ENCODE peak calls at places on chromosomes 11 and 22, in nine cellular contexts. One of them, this sample, is unnamed. For H3K36me3 and H3K4me1, the result is how much of the 10 kb centered on the place peaks cover.

GRCh38 chr22:27212617-27213177 is 555.3 kb downstream of the MIAT start:
- DNase-seq in fibroblast of lung: peak
- DNase-seq in mucosa of descending colon: no peak
- DNase-seq in pancreas: no peak
- DNase-seq in sigmoid colon: peak
- DNase-seq in breast epithelium: no peak
- DNase-seq in lower lobe of right lung: no peak
- DNase-seq in neuronal stem cell: no peak
- DNase-seq in HAP-1: peak
- DNase-seq in this sample: no peak

GRCh38 chr22:29202231-29203192 is 3.2 kb upstream of the EMID1 start:
- DNase-seq in lower lobe of right lung: peak
- DNase-seq in mucosa of descending colon: peak
- DNase-seq in neuronal stem cell: no peak
- DNase-seq in pancreas: peak
- DNase-seq in breast epithelium: no peak
- DNase-seq in HAP-1: no peak
- DNase-seq in fibroblast of lung: peak
- DNase-seq in sigmoid colon: no peak
- DNase-seq in this sample: peak

GRCh38 chr11:117438371-117439000 is 110.8 kb downstream of the CEP164 start:
- DNase-seq in pancreas: no peak
- DNase-seq in lower lobe of right lung: no peak
- DNase-seq in HAP-1: no peak
- DNase-seq in mucosa of descending colon: no peak
- DNase-seq in sigmoid colon: no peak
- DNase-seq in neuronal stem cell: no peak
- DNase-seq in fibroblast of lung: peak
- DNase-seq in breast epithelium: no peak
- DNase-seq in this sample: no peak

GRCh38 chr11:134034496-134035381 is 34.1 kb upstream of the JAM3 start:
- DNase-seq in fibroblast of lung: peak
- DNase-seq in neuronal stem cell: no peak
- DNase-seq in pancreas: peak
- DNase-seq in breast epithelium: peak
- DNase-seq in lower lobe of right lung: no peak
- DNase-seq in HAP-1: no peak
- DNase-seq in mucosa of descending colon: peak
- DNase-seq in sigmoid colon: no peak
- DNase-seq in this sample: no peak

GRCh38 chr11:83666149-83666548 is 380.0 kb upstream of the CCDC90B start:
- DNase-seq in HAP-1: no peak
- DNase-seq in breast epithelium: no peak
- DNase-seq in mucosa of descending colon: no peak
- DNase-seq in neuronal stem cell: no peak
- DNase-seq in fibroblast of lung: peak
- DNase-seq in lower lobe of right lung: no peak
- DNase-seq in sigmoid colon: no peak
- DNase-seq in pancreas: no peak
- DNase-seq in this sample: no peak

GRCh38 chr11:23497040-23497439 is 636.8 kb upstream of the CCDC179 start:
- DNase-seq in fibroblast of lung: no peak
- DNase-seq in breast epithelium: no peak
- DNase-seq in sigmoid colon: no peak
- DNase-seq in neuronal stem cell: no peak
- DNase-seq in HAP-1: no peak
- DNase-seq in lower lobe of right lung: no peak
- DNase-seq in mucosa of descending colon: no peak
- DNase-seq in pancreas: no peak
- DNase-seq in this sample: no peak

GRCh38 chr11:112874959-112875358 is 86.3 kb upstream of the NCAM1 start:
- DNase-seq in fibroblast of lung: no peak
- DNase-seq in neuronal stem cell: no peak
- DNase-seq in pancreas: no peak
- DNase-seq in sigmoid colon: no peak
- DNase-seq in HAP-1: no peak
- DNase-seq in breast epithelium: no peak
- DNase-seq in lower lobe of right lung: no peak
- DNase-seq in mucosa of descending colon: no peak
- DNase-seq in this sample: no peak

GRCh38 chr22:40414838-40415505 is 44.6 kb downstream of the SGSM3 start:
- DNase-seq in breast epithelium: no peak
- DNase-seq in mucosa of descending colon: no peak
- DNase-seq in sigmoid colon: no peak
- DNase-seq in lower lobe of right lung: peak
- DNase-seq in pancreas: no peak
- DNase-seq in fibroblast of lung: no peak
- DNase-seq in neuronal stem cell: no peak
- DNase-seq in HAP-1: no peak
- DNase-seq in this sample: no peak

GRCh38 chr11:65899356-65900124 is 648 bp downstream of the FOSL1 start:
- DNase-seq in HAP-1: no peak
- DNase-seq in mucosa of descending colon: peak
- DNase-seq in sigmoid colon: peak
- DNase-seq in breast epithelium: no peak
- DNase-seq in neuronal stem cell: no peak
- DNase-seq in fibroblast of lung: peak
- DNase-seq in pancreas: peak
- DNase-seq in lower lobe of right lung: peak
- DNase-seq in this sample: no peak

GRCh38 chr11:44737222-44737621 is 10.5 kb downstream of the TSPAN18 start:
- DNase-seq in neuronal stem cell: no peak
- DNase-seq in mucosa of descending colon: no peak
- DNase-seq in HAP-1: no peak
- DNase-seq in fibroblast of lung: no peak
- DNase-seq in breast epithelium: no peak
- DNase-seq in lower lobe of right lung: no peak
- DNase-seq in pancreas: no peak
- DNase-seq in sigmoid colon: peak
- DNase-seq in this sample: no peak

GRCh38 chr11:32706985-32707736 is 87.3 kb downstream of the CCDC73 start:
- DNase-seq in neuronal stem cell: no peak
- DNase-seq in lower lobe of right lung: no peak
- DNase-seq in mucosa of descending colon: no peak
- DNase-seq in fibroblast of lung: peak
- DNase-seq in breast epithelium: no peak
- DNase-seq in pancreas: no peak
- DNase-seq in HAP-1: no peak
- DNase-seq in sigmoid colon: no peak
- DNase-seq in this sample: no peak

GRCh38 chr11:37861671-37862070 is 1263.6 kb upstream of the RAG2 start:
- DNase-seq in fibroblast of lung: no peak
- DNase-seq in neuronal stem cell: no peak
- DNase-seq in lower lobe of right lung: no peak
- DNase-seq in breast epithelium: no peak
- DNase-seq in pancreas: no peak
- DNase-seq in mucosa of descending colon: no peak
- DNase-seq in sigmoid colon: no peak
- DNase-seq in HAP-1: no peak
- DNase-seq in this sample: no peak

GRCh38 chr11:9315078-9315688 is 790 bp upstream of the TMEM41B start:
- DNase-seq in lower lobe of right lung: peak
- DNase-seq in neuronal stem cell: no peak
- DNase-seq in HAP-1: no peak
- DNase-seq in breast epithelium: no peak
- DNase-seq in pancreas: no peak
- DNase-seq in fibroblast of lung: peak
- DNase-seq in mucosa of descending colon: no peak
- DNase-seq in sigmoid colon: no peak
- DNase-seq in this sample: no peak

GRCh38 chr11:93528757-93529639 is 14.2 kb downstream of the SMCO4 start:
- DNase-seq in fibroblast of lung: no peak
- DNase-seq in HAP-1: no peak
- DNase-seq in mucosa of descending colon: no peak
- DNase-seq in neuronal stem cell: no peak
- DNase-seq in lower lobe of right lung: no peak
- DNase-seq in sigmoid colon: no peak
- DNase-seq in pancreas: no peak
- DNase-seq in breast epithelium: no peak
- DNase-seq in this sample: no peak

GRCh38 chr11:77179048-77179447 is 51.0 kb downstream of the MYO7A start:
- DNase-seq in HAP-1: no peak
- DNase-seq in breast epithelium: no peak
- DNase-seq in fibroblast of lung: no peak
- DNase-seq in lower lobe of right lung: no peak
- DNase-seq in neuronal stem cell: no peak
- DNase-seq in sigmoid colon: no peak
- DNase-seq in pancreas: peak
- DNase-seq in mucosa of descending colon: peak
- DNase-seq in this sample: no peak

GRCh38 chr11:128764617-128765095 is 70.8 kb downstream of the FLI1 start:
- DNase-seq in sigmoid colon: no peak
- DNase-seq in HAP-1: no peak
- DNase-seq in lower lobe of right lung: peak
- DNase-seq in fibroblast of lung: no peak
- DNase-seq in neuronal stem cell: no peak
- DNase-seq in pancreas: peak
- DNase-seq in mucosa of descending colon: no peak
- DNase-seq in breast epithelium: no peak
- DNase-seq in this sample: no peak

GRCh38 chr11:76659672-76660532 is 10.6 kb downstream of the LRRC32 start:
- DNase-seq in fibroblast of lung: no peak
- DNase-seq in lower lobe of right lung: peak
- DNase-seq in breast epithelium: peak
- DNase-seq in mucosa of descending colon: no peak
- DNase-seq in HAP-1: no peak
- DNase-seq in pancreas: no peak
- DNase-seq in neuronal stem cell: no peak
- DNase-seq in sigmoid colon: peak
- DNase-seq in this sample: no peak

GRCh38 chr11:61594907-61595257 is 14.0 kb upstream of the SYT7 start:
- DNase-seq in mucosa of descending colon: no peak
- DNase-seq in HAP-1: no peak
- DNase-seq in sigmoid colon: no peak
- DNase-seq in neuronal stem cell: no peak
- DNase-seq in breast epithelium: no peak
- DNase-seq in pancreas: no peak
- DNase-seq in fibroblast of lung: no peak
- DNase-seq in lower lobe of right lung: no peak
- DNase-seq in this sample: no peak
- H3K4me3 ChIP-seq in mucosa of descending colon: no peak
- H3K4me3 ChIP-seq in HAP-1: no peak
- H3K4me3 ChIP-seq in sigmoid colon: no peak
- H3K4me3 ChIP-seq in neuronal stem cell: no peak
- H3K4me3 ChIP-seq in breast epithelium: peak
- H3K4me3 ChIP-seq in pancreas: no peak
- H3K4me3 ChIP-seq in fibroblast of lung: no peak
- H3K4me3 ChIP-seq in lower lobe of right lung: no peak
- H3K4me3 ChIP-seq in this sample: no peak

DNA sequence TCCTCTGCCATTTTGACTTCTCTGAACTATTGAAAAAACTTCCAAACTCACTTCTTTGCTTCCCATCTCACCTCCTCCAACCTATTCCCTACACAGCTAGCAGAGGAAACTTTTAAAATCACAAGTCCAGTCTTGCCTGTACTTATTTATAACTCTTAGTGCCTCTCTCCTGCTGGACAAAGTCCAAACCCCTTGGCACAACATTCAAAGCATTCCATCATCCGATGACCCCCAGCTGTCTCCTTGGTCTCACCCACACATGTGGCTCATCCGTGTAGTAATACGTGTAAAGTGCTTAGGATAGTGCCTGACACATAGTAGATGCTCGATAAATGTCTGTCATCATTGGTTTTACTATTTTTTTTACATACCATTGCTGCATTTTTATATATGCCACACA is 101.4 kb downstream of the PARVA start:
- DNase-seq in breast epithelium: no peak
- DNase-seq in neuronal stem cell: no peak
- DNase-seq in mucosa of descending colon: no peak
- DNase-seq in fibroblast of lung: peak
- DNase-seq in HAP-1: no peak
- DNase-seq in pancreas: no peak
- DNase-seq in lower lobe of right lung: no peak
- DNase-seq in sigmoid colon: no peak
- DNase-seq in this sample: no peak
- H3K36me3 ChIP-seq in breast epithelium: under half
- H3K36me3 ChIP-seq in neuronal stem cell: under half
- H3K36me3 ChIP-seq in mucosa of descending colon: under half
- H3K36me3 ChIP-seq in fibroblast of lung: under half
- H3K36me3 ChIP-seq in HAP-1: under half
- H3K36me3 ChIP-seq in pancreas: under half
- H3K36me3 ChIP-seq in lower lobe of right lung: half or more
- H3K36me3 ChIP-seq in sigmoid colon: under half
- H3K36me3 ChIP-seq in this sample: under half

GRCh38 chr11:122178795-122179194 is 62.8 kb upstream of the BLID start:
- DNase-seq in sigmoid colon: no peak
- DNase-seq in neuronal stem cell: no peak
- DNase-seq in breast epithelium: no peak
- DNase-seq in lower lobe of right lung: no peak
- DNase-seq in HAP-1: no peak
- DNase-seq in mucosa of descending colon: no peak
- DNase-seq in fibroblast of lung: no peak
- DNase-seq in pancreas: no peak
- DNase-seq in this sample: no peak
- H3K4me1 ChIP-seq in sigmoid colon: under half
- H3K4me1 ChIP-seq in neuronal stem cell: under half
- H3K4me1 ChIP-seq in breast epithelium: under half
- H3K4me1 ChIP-seq in lower lobe of right lung: under half
- H3K4me1 ChIP-seq in HAP-1: under half
- H3K4me1 ChIP-seq in mucosa of descending colon: under half
- H3K4me1 ChIP-seq in fibroblast of lung: under half
- H3K4me1 ChIP-seq in pancreas: under half
- H3K4me1 ChIP-seq in this sample: under half

GRCh38 chr22:37566903-37567798 is 6.9 kb downstream of the CDC42EP1 start:
- DNase-seq in HAP-1: no peak
- DNase-seq in fibroblast of lung: peak
- DNase-seq in mucosa of descending colon: peak
- DNase-seq in pancreas: peak
- DNase-seq in lower lobe of right lung: peak
- DNase-seq in sigmoid colon: peak
- DNase-seq in breast epithelium: peak
- DNase-seq in neuronal stem cell: peak
- DNase-seq in this sample: no peak
- H3K4me3 ChIP-seq in HAP-1: no peak
- H3K4me3 ChIP-seq in fibroblast of lung: no peak
- H3K4me3 ChIP-seq in mucosa of descending colon: no peak
- H3K4me3 ChIP-seq in pancreas: no peak
- H3K4me3 ChIP-seq in lower lobe of right lung: no peak
- H3K4me3 ChIP-seq in sigmoid colon: no peak
- H3K4me3 ChIP-seq in breast epithelium: peak
- H3K4me3 ChIP-seq in neuronal stem cell: no peak
- H3K4me3 ChIP-seq in this sample: no peak

DNA sequence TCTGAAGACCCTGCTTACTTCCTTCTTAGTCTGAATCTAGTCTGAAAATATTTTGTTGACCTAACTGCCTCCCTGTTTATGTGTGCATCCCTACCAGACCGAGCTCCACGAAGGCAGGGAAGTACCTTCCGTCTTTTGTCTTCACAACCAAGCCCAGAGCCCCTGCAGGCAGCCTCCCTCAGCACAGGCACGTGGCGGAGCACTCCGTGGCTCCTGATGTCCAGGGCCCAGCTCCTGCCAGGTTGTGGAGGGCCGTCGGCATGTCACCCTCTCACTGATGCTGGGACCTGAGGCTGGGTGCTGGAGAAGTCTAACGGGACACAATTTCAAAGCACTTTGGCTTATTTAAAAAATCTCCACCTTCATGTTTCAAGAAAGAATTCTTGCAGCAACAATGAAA is 59.4 kb upstream of the CLTCL1 start:
- DNase-seq in mucosa of descending colon: no peak
- DNase-seq in HAP-1: no peak
- DNase-seq in breast epithelium: no peak
- DNase-seq in lower lobe of right lung: no peak
- DNase-seq in fibroblast of lung: no peak
- DNase-seq in pancreas: no peak
- DNase-seq in sigmoid colon: no peak
- DNase-seq in neuronal stem cell: no peak
- DNase-seq in this sample: no peak
- H3K36me3 ChIP-seq in mucosa of descending colon: under half
- H3K36me3 ChIP-seq in HAP-1: half or more
- H3K36me3 ChIP-seq in breast epithelium: under half
- H3K36me3 ChIP-seq in lower lobe of right lung: half or more
- H3K36me3 ChIP-seq in fibroblast of lung: under half
- H3K36me3 ChIP-seq in pancreas: half or more
- H3K36me3 ChIP-seq in sigmoid colon: under half
- H3K36me3 ChIP-seq in neuronal stem cell: under half
- H3K36me3 ChIP-seq in this sample: under half